ENCODE peak calls at places on chromosome 14, in seven cellular contexts. V is neural crest cell; M is neuronal stem cell; X is OCI-LY7; J is activated B cell treated with CpG ODN at 0.5 μM for 24 hours; L is cardiac fibroblast; Z is stimulated activated CD4-positive, alpha-beta T cell treated with anti-CD3 and anti-CD28 coated beads, Interleukin-1b, Interleukin-23, amount 100 ng/mL, for 4 hours. E is an unnamed sample.

GRCh38 chr14:93044601-93045000 is 71.1 kb downstream of the ITPK1 start:
- DNase-seq in V (no peak), Z (no peak), J (no peak), M (no peak), L (no peak), X (no peak), E (no peak)

GRCh38 chr14:100761481-100761880 is 34.8 kb downstream of the DLK1 start:
- DNase-seq in L (peak), M (no peak), Z (no peak), J (no peak), V (no peak), X (no peak), E (no peak)

GRCh38 chr14:44640416-44640815 is 133.3 kb upstream of the FSCB start:
- DNase-seq in V (no peak), J (no peak), X (no peak), Z (no peak), L (no peak), M (no peak), E (no peak)

GRCh38 chr14:49621114-49621881 is 699 bp downstream of the MGAT2 start:
- DNase-seq in M (no peak), Z (no peak), V (peak), J (peak), X (peak), L (peak), E (peak)

GRCh38 chr14:65184032-65184764 is 81.9 kb upstream of the MAX start:
- DNase-seq in X (no peak), J (no peak), Z (no peak), L (peak), V (no peak), M (no peak), E (no peak)

GRCh38 chr14:30292591-30292990 is 266.4 kb upstream of the G2E3 start:
- DNase-seq in Z (no peak), X (no peak), M (no peak), L (no peak), J (no peak), V (no peak), E (no peak)

GRCh38 chr14:74190910-74191575 is 48.2 kb upstream of the VSX2 start:
- DNase-seq in J (no peak), Z (no peak), V (no peak), M (no peak), L (no peak), X (no peak), E (no peak)

GRCh38 chr14:22230517-22230916 is 358.5 kb downstream of the DAD1 start:
- DNase-seq in J (no peak), X (no peak), L (no peak), Z (no peak), V (no peak), M (no peak), E (no peak)

GRCh38 chr14:54322241-54322640 is 74.6 kb upstream of the CDKN3 start:
- DNase-seq in X (no peak), L (no peak), M (no peak), J (no peak), V (no peak), Z (no peak), E (no peak)

GRCh38 chr14:97164014-97164413 is 366.8 kb downstream of the VRK1 start:
- DNase-seq in X (no peak), M (no peak), V (no peak), L (no peak), J (no peak), Z (no peak), E (no peak)

E was measured in ecto neural progenitor cell.